ENCODE peak calls at places on chromosomes 13 and 19, in five cellular contexts. Z is brain microvascular endothelial cell; I is neural progenitor cell; K is BJ; H is CD8-positive, alpha-beta T cell. L is an unnamed sample.

GRCh38 chr13:94657167-94657566 is 55.2 kb downstream of the SOX21 start:
- DNase-seq in I (no peak), Z (peak), H (no peak), K (no peak), L (no peak)

GRCh38 chr19:821976-822773 is 420 bp upstream of the PLPPR3 start:
- DNase-seq in H (no peak), K (no peak), Z (no peak), I (peak), L (no peak)

GRCh38 chr19:39196860-39197562 is at the start of gene NCCRP1:
- DNase-seq in H (no peak), I (peak), K (no peak), Z (no peak), L (no peak)

GRCh38 chr13:92017737-92018136 is 619.3 kb downstream of the GPC5 start:
- DNase-seq in Z (no peak), H (no peak), K (no peak), I (no peak), L (no peak)

GRCh38 chr19:11361037-11361770 is 6.0 kb downstream of the PLPPR2 start:
- DNase-seq in H (no peak), Z (no peak), K (no peak), I (peak), L (no peak)

GRCh38 chr13:82878536-82878935 is 1003.7 kb downstream of the SLITRK1 start:
- DNase-seq in K (peak), H (no peak), Z (no peak), I (no peak), L (peak)

GRCh38 chr13:101594936-101595335 is 142.5 kb downstream of the ITGBL1 start:
- DNase-seq in I (no peak), Z (no peak), K (no peak), H (no peak), L (no peak)

GRCh38 chr19:3433313-3433712 is 47.0 kb downstream of the SMIM24 start:
- DNase-seq in I (peak), Z (no peak), K (no peak), H (no peak), L (no peak)

GRCh38 chr19:7692417-7693088 is 9.4 kb downstream of the FCER2 start:
- DNase-seq in H (no peak), Z (no peak), K (no peak), I (no peak), L (no peak)

GRCh38 chr13:110405597-110406450 is 98.7 kb downstream of the COL4A2 start:
- DNase-seq in K (no peak), Z (no peak), H (no peak), I (no peak), L (no peak)

GRCh38 chr13:80884031-80884785 is 543.3 kb upstream of the SPRY2 start:
- DNase-seq in Z (no peak), H (no peak), K (no peak), I (no peak), L (no peak)

GRCh38 chr19:47004012-47004465 is 15.6 kb upstream of the NPAS1 start:
- DNase-seq in K (no peak), H (no peak), I (no peak), Z (no peak), L (no peak)

GRCh38 chr19:47001584-47001983 is 18.1 kb upstream of the NPAS1 start:
- DNase-seq in H (no peak), K (no peak), Z (no peak), I (no peak), L (no peak)

GRCh38 chr19:47002853-47003610 is 16.6 kb upstream of the NPAS1 start:
- DNase-seq in I (no peak), H (no peak), Z (no peak), K (no peak), L (no peak)

GRCh38 chr19:47003611-47003935 is 16.1 kb upstream of the NPAS1 start:
- DNase-seq in H (no peak), I (no peak), Z (no peak), K (no peak), L (no peak)

GRCh38 chr19:47002106-47002766 is 17.4 kb upstream of the NPAS1 start:
- DNase-seq in K (no peak), Z (no peak), I (no peak), H (no peak), L (no peak)
- TF ChIP-seq CTCF in K (no peak), Z (no peak), I (no peak), H (no peak), L (no peak)

GRCh38 chr19:15432629-15433518 is 14.1 kb upstream of the AKAP8L start:
- DNase-seq in Z (peak), K (peak), H (peak), I (peak), L (no peak)

GRCh38 chr19:15430526-15431120 is 11.8 kb upstream of the AKAP8L start:
- DNase-seq in H (no peak), I (no peak), K (no peak), Z (no peak), L (no peak)

GRCh38 chr19:15432018-15432494 is 13.3 kb upstream of the AKAP8L start:
- DNase-seq in H (no peak), I (peak), K (no peak), Z (no peak), L (no peak)

GRCh38 chr19:15429825-15430467 is 11.2 kb upstream of the AKAP8L start:
- DNase-seq in H (no peak), I (no peak), Z (no peak), K (no peak), L (no peak)

DNA sequence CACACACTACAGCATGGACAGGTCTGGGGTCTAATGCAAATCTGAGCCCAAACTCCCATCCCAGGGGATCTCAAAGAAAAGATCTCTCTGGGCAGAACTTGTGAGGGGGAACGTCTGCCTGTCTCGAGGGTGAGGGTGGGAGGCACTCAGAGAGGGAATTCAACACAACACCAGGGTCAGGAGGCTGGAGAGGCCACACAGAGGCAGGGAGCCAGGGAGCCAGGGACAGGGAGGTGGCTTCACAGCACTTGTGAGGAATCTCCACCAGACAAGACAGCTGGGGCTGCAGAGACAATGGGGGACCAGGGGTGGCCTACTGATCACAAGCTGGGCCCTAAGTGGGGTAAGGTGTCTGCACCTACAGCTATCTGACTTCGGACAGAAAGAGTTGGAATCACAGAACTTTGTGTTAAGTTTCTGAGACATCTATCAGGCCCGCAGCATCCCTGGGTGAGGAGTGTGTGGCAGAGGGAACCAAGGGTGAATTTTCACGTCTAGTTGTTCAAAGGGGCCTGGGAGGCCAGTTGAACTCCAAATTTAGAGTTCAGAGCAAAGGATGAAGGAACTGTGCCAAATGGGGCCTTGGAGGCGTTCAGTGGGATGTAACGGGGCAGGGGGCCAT is 12.7 kb upstream of the AKAP8L start:
- DNase-seq in K (no peak), I (peak), Z (no peak), H (no peak), L (no peak)
- H3K4me3 ChIP-seq in K (peak), I (peak), Z (peak), H (peak), L (peak)

GRCh38 chr13:32228330-32229041 is 86.7 kb downstream of the ZAR1L start:
- DNase-seq in I (no peak), H (no peak), Z (peak), K (no peak), L (no peak)
- TF ChIP-seq CTCF in I (no peak), H (no peak), Z (peak), K (no peak), L (no peak)

DNA sequence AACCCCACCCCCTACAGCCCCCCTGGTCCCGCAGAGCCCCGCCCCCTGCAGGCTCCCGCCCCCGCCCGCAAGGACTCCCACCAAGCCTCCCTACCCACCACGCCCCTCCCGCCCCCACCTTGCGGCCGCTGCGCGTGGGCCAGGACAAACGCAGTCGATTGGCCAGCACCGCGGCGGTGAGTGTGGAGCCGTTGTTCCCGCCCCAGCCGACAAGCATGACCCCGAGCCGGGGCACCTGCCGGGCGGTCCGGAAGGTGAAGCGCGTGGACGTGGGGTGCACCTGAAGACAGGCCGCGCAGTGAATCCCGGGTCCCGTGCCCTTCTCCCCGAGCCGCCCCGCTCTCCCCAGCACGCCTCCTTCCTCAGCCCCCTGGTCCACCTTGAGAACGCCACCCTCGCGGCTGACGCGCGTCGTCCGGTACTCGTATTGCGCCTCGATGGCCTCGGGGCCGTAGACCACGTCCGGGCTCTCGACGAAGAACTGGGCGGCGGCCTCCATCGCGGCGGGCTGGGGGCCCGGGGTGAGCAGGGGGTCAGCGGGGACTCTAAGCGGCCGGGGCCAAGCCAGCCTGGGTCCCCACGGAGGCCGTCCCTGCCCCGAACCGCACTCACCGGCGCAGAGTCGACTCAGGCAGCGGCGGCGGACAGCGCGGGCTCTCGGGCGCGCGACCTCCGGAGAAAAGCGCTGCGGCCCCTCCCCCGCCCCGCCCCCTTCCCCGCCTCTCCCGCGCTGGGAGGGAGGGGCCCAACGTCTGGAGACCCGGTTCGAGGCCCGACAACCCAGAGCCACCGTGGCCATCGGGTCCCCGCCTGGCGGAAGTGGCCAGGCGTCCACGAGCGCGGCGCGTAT is at the start of gene ISYNA1:
- DNase-seq in I (peak), K (no peak), H (peak), Z (peak), L (no peak)
- H3K4me3 ChIP-seq in I (peak), K (peak), H (peak), Z (peak), L (peak)

GRCh38 chr19:43763473-43763939 is 8.7 kb upstream of the SMG9 start:
- DNase-seq in I (no peak), H (no peak), Z (no peak), K (no peak), L (no peak)

GRCh38 chr19:43762814-43763213 is 8.1 kb upstream of the SMG9 start:
- DNase-seq in I (no peak), K (no peak), Z (no peak), H (no peak), L (no peak)

GRCh38 chr19:43755256-43755801 is 567 bp upstream of the SMG9 start:
- DNase-seq in Z (peak), H (peak), I (peak), K (no peak), L (no peak)

GRCh38 chr19:43760941-43761340 is 6.2 kb upstream of the SMG9 start:
- DNase-seq in H (no peak), K (no peak), Z (peak), I (no peak), L (no peak)

GRCh38 chr19:43759515-43759914 is 4.8 kb upstream of the SMG9 start:
- DNase-seq in H (no peak), I (no peak), K (no peak), Z (peak), L (no peak)
- TF ChIP-seq CTCF in H (no peak), I (peak), K (peak), Z (peak), L (no peak)

GRCh38 chr19:42006569-42006968 is 12.5 kb upstream of the ATP1A3 start:
- DNase-seq in I (no peak), Z (no peak), H (no peak), K (no peak), L (no peak)
- H3K4me3 ChIP-seq in I (no peak), Z (no peak), H (no peak), K (no peak), L (no peak)

GRCh38 chr19:5563008-5563431 is 4.7 kb downstream of the TINCR start:
- DNase-seq in K (no peak), Z (no peak), I (no peak), H (no peak), L (no peak)
- TF ChIP-seq CTCF in K (no peak), Z (peak), I (peak), H (no peak), L (no peak)

DNA sequence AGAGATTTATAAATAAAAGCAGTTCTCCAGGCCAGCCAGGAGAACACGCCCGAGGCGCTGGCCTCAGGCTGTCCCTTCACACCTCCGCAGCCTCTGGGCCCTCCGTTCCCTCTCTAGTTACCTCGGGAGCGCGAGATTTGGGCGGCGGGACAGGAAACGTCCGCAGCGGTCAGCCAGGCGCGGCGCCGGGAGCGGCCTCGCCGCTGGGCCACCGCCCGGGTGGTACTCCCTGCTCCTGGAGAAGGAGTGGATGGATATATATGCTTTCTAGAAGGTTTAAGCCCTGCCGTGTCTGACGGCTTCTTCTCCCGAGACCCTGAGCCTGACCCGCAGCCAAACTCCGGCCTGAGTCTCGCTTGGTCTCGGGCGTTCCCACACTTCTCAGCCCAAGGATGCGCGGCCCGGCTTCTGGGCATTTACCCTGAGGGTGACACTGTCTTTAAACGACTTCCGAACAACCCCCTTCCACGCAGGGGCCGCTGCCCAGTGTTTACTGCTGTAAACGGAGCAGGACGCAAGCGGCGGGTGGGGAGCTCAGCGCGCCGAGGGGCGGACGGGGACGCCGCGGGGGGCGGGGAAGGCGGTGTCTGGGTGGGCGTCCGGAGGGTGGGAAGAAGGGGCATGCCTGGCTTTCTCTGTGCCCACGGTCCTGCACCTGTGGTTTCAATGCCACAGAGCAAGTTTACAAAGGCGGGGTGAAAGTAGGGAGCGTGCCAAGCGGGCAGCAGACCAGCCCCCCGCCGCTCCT is 2.0 kb upstream of the ZIC2 start:
- DNase-seq in K (no peak), I (peak), H (no peak), Z (no peak), L (no peak)
- H3K4me3 ChIP-seq in K (peak), I (peak), H (no peak), Z (peak), L (peak)

DNA sequence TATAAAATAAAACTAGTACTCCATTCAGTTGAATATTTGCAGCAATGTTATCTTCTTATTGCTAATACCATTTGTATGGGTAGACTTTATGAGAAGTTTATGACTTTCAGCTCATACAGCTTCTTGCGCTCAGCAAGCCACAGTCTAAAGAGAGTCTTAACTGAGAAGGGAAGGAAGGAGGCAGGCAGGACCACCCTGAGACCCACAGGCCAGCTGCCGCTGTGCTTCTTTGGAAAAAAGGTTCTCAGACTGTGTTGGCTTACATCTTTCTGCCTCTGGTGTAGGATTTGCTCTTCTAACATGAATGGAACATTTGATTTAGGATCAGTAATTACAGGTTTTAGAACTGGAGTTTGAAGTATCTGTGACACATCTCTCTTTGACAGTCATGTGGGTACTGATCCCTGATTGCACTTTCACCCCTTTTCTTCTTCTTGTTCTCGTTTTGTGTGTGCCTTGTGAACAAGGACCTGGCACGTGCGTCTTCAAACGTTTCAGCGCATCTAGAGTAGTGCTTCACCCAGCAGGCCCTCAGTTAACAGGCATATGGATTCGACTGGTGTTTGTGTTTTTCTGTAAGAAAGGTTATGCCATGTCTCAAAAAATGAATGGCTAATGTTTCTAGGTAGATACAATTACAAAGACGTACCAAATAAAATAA is 7.1 kb upstream of the GPR18 start:
- DNase-seq in K (no peak), Z (no peak), H (no peak), I (no peak), L (no peak)
- TF ChIP-seq CTCF in K (no peak), Z (no peak), H (no peak), I (no peak), L (no peak)

GRCh38 chr19:50549059-50549926 is 18.9 kb downstream of the LRRC4B start:
- DNase-seq in H (no peak), Z (no peak), I (no peak), K (no peak), L (no peak)

GRCh38 chr19:50551034-50551712 is 17.1 kb downstream of the LRRC4B start:
- DNase-seq in K (no peak), I (peak), Z (no peak), H (no peak), L (no peak)

GRCh38 chr19:50551713-50552187 is 16.5 kb downstream of the LRRC4B start:
- DNase-seq in K (no peak), H (no peak), Z (no peak), I (peak), L (no peak)

GRCh38 chr19:50549927-50550593 is 18.2 kb downstream of the LRRC4B start:
- DNase-seq in Z (no peak), K (no peak), H (no peak), I (no peak), L (no peak)

GRCh38 chr19:50550594-50550966 is 17.7 kb downstream of the LRRC4B start:
- DNase-seq in Z (no peak), I (no peak), H (no peak), K (no peak), L (no peak)
- H3K4me3 ChIP-seq in Z (no peak), I (peak), H (no peak), K (no peak), L (no peak)

L was measured in LNCaP clone FGC.